ENCODE peak calls at places on chromosomes 2 and 18, in five cellular contexts. A is keratinocyte; E is cardiac muscle cell; M is left ventricle myocardium inferior; C is effector memory CD4-positive, alpha-beta T cell. R is an unnamed sample.
A peak's percentile ranks its signal among the peaks of the same experiment; 100 is the strongest.

GRCh38 chr2:203451011-203451410 is 84.1 kb downstream of the RAPH1 start:
- DNase-seq in C (no peak), A (no peak), M (no peak), E (no peak), R (no peak)

GRCh38 chr2:12728221-12728777 is 11.6 kb downstream of the TRIB2 start:
- DNase-seq in C (peak; percentile 51), A (no peak), M (no peak), E (no peak), R (no peak)

GRCh38 chr2:218733615-218734021 is 23.0 kb downstream of the TTLL4 start:
- DNase-seq in E (peak; percentile 94), C (no peak), M (no peak), A (no peak), R (peak; percentile 76)

GRCh38 chr2:172556284-172557033 is 569 bp downstream of the PDK1 start:
- DNase-seq in E (peak; percentile 84), M (peak; percentile 57), C (peak; percentile 54), A (no peak), R (peak; percentile 43)

GRCh38 chr2:28752608-28752984 is 966 bp downstream of the PPP1CB start:
- DNase-seq in A (no peak), E (peak; percentile 6), C (no peak), M (no peak), R (no peak)

GRCh38 chr2:119638891-119639539 is 40.0 kb upstream of the TMEM177 start:
- DNase-seq in E (peak; percentile 49), A (no peak), M (no peak), C (no peak), R (no peak)

GRCh38 chr2:82259551-82259950 is 1955.0 kb upstream of the LRRTM1 start:
- DNase-seq in A (no peak), M (no peak), E (no peak), C (no peak), R (no peak)

GRCh38 chr2:182242561-182242960 is 184.3 kb downstream of the PDE1A start:
- DNase-seq in A (no peak), M (no peak), E (no peak), C (no peak), R (no peak)

GRCh38 chr2:105721991-105722511 is 22.7 kb upstream of the NCK2 start:
- DNase-seq in C (no peak), M (no peak), E (no peak), A (no peak), R (no peak)

GRCh38 chr2:223954401-223954800 is 2.9 kb upstream of the MRPL44 start:
- DNase-seq in E (peak; percentile 84), C (no peak), A (no peak), M (no peak), R (peak; percentile 46)

GRCh38 chr2:70124983-70125480 is 37.8 kb downstream of the PCBP1 start:
- DNase-seq in C (peak; percentile 52), E (peak; percentile 64), A (no peak), M (peak; percentile 66), R (no peak)

GRCh38 chr2:113877651-113878594 is 12.0 kb upstream of the ACTR3 start:
- DNase-seq in C (no peak), M (no peak), E (no peak), A (no peak), R (no peak)

GRCh38 chr2:121234144-121234543 is 50.9 kb downstream of the TFCP2L1 start:
- DNase-seq in E (no peak), A (no peak), C (no peak), M (no peak), R (no peak)

GRCh38 chr18:14914126-14914525 is 166.2 kb downstream of the ANKRD30B start:
- DNase-seq in C (no peak), E (no peak), A (no peak), M (no peak), R (no peak)

GRCh38 chr18:77250501-77250925 is 865 bp downstream of the GALR1 start:
- DNase-seq in A (no peak), E (no peak), C (no peak), M (no peak), R (no peak)

GRCh38 chr2:224594840-224595239 is 9.7 kb upstream of the CUL3 start:
- DNase-seq in M (no peak), C (no peak), A (no peak), E (no peak), R (no peak)

GRCh38 chr18:32328379-32328778 is 138.5 kb downstream of the MEP1B start:
- DNase-seq in C (no peak), E (peak; percentile 75), M (no peak), A (no peak), R (no peak)

GRCh38 chr2:18518116-18519111 is 42.0 kb downstream of the RDH14 start:
- DNase-seq in A (no peak), C (no peak), E (peak; percentile 65), M (no peak), R (no peak)

GRCh38 chr18:9808190-9808529 is 77.6 kb upstream of the TXNDC2 start:
- DNase-seq in A (no peak), M (no peak), C (no peak), E (no peak), R (no peak)

GRCh38 chr2:42480402-42480801 is 13.4 kb downstream of the KCNG3 start:
- DNase-seq in A (no peak), M (no peak), E (no peak), C (no peak), R (no peak)

GRCh38 chr2:74481961-74482800 is 617 bp downstream of the CCDC142 start:
- DNase-seq in M (no peak), E (peak; percentile 37), C (peak; percentile 41), A (no peak), R (no peak)

GRCh38 chr2:235493402-235493774 is 455 bp upstream of the AGAP1 start:
- DNase-seq in M (no peak), A (no peak), C (no peak), E (peak; percentile 72), R (no peak)

GRCh38 chr2:160869411-160869810 is 290.8 kb upstream of the TANK start:
- DNase-seq in E (peak; percentile 95), C (no peak), M (no peak), A (peak; percentile 11), R (no peak)

GRCh38 chr18:32576296-32576916 is 105.7 kb upstream of the GAREM1 start:
- DNase-seq in A (no peak), M (no peak), C (no peak), E (peak; percentile 39), R (no peak)

GRCh38 chr2:105751272-105751671 is 6.6 kb downstream of the NCK2 start:
- DNase-seq in C (no peak), A (no peak), M (no peak), E (no peak), R (no peak)

GRCh38 chr18:32470136-32470712 is 458 bp downstream of the GAREM1 start:
- DNase-seq in E (peak; percentile 48), C (no peak), A (no peak), M (peak; percentile 41), R (no peak)

GRCh38 chr2:1675633-1676032 is 68.7 kb downstream of the PXDN start:
- DNase-seq in M (no peak), C (no peak), E (peak; percentile 88), A (peak; percentile 77), R (peak; percentile 93)

GRCh38 chr2:68799138-68799537 is 64.5 kb downstream of the ARHGAP25 start:
- DNase-seq in E (no peak), A (peak; percentile 54), M (no peak), C (no peak), R (no peak)

GRCh38 chr2:241062342-241063092 is 39.6 kb downstream of the MTERF4 start:
- DNase-seq in M (no peak), E (no peak), A (peak; percentile 15), C (no peak), R (peak; percentile 24)
- H3K27ac ChIP-seq in M (no peak overlapping the region), E (no peak overlapping the region), A (no peak overlapping the region), C (no peak overlapping the region), R (peak overlapping the region; percentile 66)

GRCh38 chr2:127079358-127079920 is 27.5 kb downstream of the BIN1 start:
- DNase-seq in A (no peak), C (no peak), M (no peak), E (no peak), R (no peak)

GRCh38 chr2:127076290-127076689 is 30.7 kb downstream of the BIN1 start:
- DNase-seq in M (no peak), A (no peak), C (no peak), E (no peak), R (no peak)

GRCh38 chr2:127078691-127079270 is 28.2 kb downstream of the BIN1 start:
- DNase-seq in A (no peak), M (no peak), C (no peak), E (no peak), R (no peak)

GRCh38 chr2:127076924-127077323 is 30.0 kb downstream of the BIN1 start:
- DNase-seq in E (no peak), A (no peak), M (no peak), C (no peak), R (no peak)

GRCh38 chr2:127078028-127078427 is 28.9 kb downstream of the BIN1 start:
- DNase-seq in M (no peak), A (no peak), E (no peak), C (no peak), R (no peak)
- H3K27ac ChIP-seq in M (no peak overlapping the region), A (no peak overlapping the region), E (no peak overlapping the region), C (peak overlapping the region; percentile 87), R (no peak overlapping the region)

GRCh38 chr2:27409321-27410073 is at the start of gene PPM1G:
- DNase-seq in E (peak; percentile 95), M (peak; percentile 94), A (peak; percentile 66), C (peak; percentile 92), R (peak; percentile 73)

GRCh38 chr2:27412419-27413152 is 3.2 kb upstream of the PPM1G start:
- DNase-seq in A (no peak), M (no peak), C (no peak), E (no peak), R (no peak)

GRCh38 chr2:27408601-27409320 is 630 bp downstream of the PPM1G start:
- DNase-seq in C (no peak), A (no peak), E (peak; percentile 11), M (peak; percentile 22), R (no peak)

GRCh38 chr2:27407798-27408491 is 1.4 kb downstream of the PPM1G start:
- DNase-seq in M (no peak), E (peak; percentile 65), A (no peak), C (no peak), R (no peak)
- H3K27ac ChIP-seq in M (no peak overlapping the region), E (peak overlapping the region; percentile 52), A (peak overlapping the region; percentile 81), C (peak overlapping the region; percentile 86), R (peak overlapping the region; percentile 83)

DNA sequence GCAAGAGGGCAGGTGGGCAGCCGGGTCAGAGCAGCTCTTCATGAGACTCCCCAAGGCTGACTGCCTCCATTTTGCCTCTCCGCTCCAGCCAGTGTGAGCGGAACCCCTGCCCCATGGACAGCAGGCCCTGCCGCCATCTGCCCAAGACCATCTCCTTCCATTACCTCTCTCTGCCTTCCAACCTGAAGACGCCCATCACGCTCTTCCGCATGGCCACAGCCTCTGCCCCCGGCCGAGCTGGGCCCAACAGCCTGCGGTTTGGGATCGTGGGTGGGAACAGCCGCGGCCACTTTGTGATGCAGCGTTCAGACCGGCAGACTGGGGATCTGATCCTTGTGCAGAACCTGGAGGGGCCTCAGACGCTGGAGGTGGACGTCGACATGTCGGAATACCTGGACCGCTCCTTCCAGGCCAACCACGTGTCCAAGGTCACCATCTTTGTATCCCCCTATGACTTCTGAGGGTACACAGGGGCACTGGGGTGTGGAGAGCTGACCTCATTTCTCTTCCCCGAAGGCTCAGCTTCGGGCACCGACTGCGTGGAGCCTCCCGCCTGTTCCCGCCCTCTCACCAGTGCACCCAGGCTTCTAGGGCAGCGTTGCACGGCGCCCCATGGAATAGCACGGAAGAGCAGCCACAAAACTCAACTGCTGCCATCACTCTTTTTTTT is 49.0 kb downstream of the FBLN7 start:
- DNase-seq in C (no peak), A (no peak), E (no peak), M (no peak), R (no peak)
- H3K27ac ChIP-seq in C (peak overlapping the region; percentile 90), A (no peak overlapping the region), E (no peak overlapping the region), M (no peak overlapping the region), R (peak overlapping the region; percentile 59)

GRCh38 chr18:49751427-49752094 is 61.8 kb downstream of the ACAA2 start:
- DNase-seq in E (no peak), M (no peak), A (no peak), C (no peak), R (no peak)
- H3K27ac ChIP-seq in E (no peak overlapping the region), M (no peak overlapping the region), A (no peak overlapping the region), C (no peak overlapping the region), R (no peak overlapping the region)

R was measured in epithelial cell of prostate.